ENCODE peak calls at places on chromosomes 6 and 20, in eight cellular contexts. T, X, A, Q, O, P, D and W are unnamed samples.

GRCh38 chr6:151372164-151372563 is 19.2 kb downstream of the ZBTB2 start:
- DNase-seq in T (no peak), X (no peak), A (no peak), Q (no peak), O (peak; percentile 48), P (no peak), D (no peak), W (peak; percentile 48)

GRCh38 chr6:158160932-158161539 is 7.0 kb downstream of the SERAC1 start:
- DNase-seq in T (no peak), X (no peak), A (no peak), Q (no peak), O (no peak), P (no peak), D (no peak), W (no peak)

GRCh38 chr20:36461600-36462439 is 79.5 kb upstream of the MYL9 start:
- DNase-seq in T (peak; percentile 43), X (no peak), A (peak; percentile 60), Q (peak; percentile 84), O (peak; percentile 63), P (peak; percentile 34), D (peak; percentile 63), W (no peak)

GRCh38 chr6:41045664-41046063 is 3.4 kb downstream of the TSPO2 start:
- DNase-seq in T (no peak), X (no peak), A (no peak), Q (no peak), O (no peak), P (no peak), D (no peak), W (no peak)

GRCh38 chr6:22049002-22049401 is 247.8 kb downstream of the PRL start:
- DNase-seq in T (no peak), X (no peak), A (no peak), Q (no peak), O (no peak), P (no peak), D (no peak), W (no peak)

GRCh38 chr20:36967636-36968035 is 16.1 kb upstream of the SAMHD1 start:
- DNase-seq in T (no peak), X (no peak), A (no peak), Q (no peak), O (no peak), P (no peak), D (no peak), W (no peak)

GRCh38 chr6:32208996-32209395 is 14.9 kb downstream of the NOTCH4 start:
- DNase-seq in T (no peak), X (no peak), A (no peak), Q (no peak), O (no peak), P (no peak), D (no peak), W (no peak)

GRCh38 chr6:82227770-82228169 is 19.8 kb downstream of the IBTK start:
- DNase-seq in T (no peak), X (no peak), A (peak; percentile 59), Q (no peak), O (no peak), P (no peak), D (no peak), W (no peak)

GRCh38 chr6:164010446-164011071 is 596.0 kb downstream of the QKI start:
- DNase-seq in T (no peak), X (no peak), A (no peak), Q (no peak), O (no peak), P (no peak), D (no peak), W (no peak)

GRCh38 chr6:104705916-104706442 is 153.7 kb downstream of the HACE1 start:
- DNase-seq in T (no peak), X (no peak), A (no peak), Q (no peak), O (no peak), P (no peak), D (no peak), W (no peak)

GRCh38 chr6:133951227-133951626 is 1.8 kb upstream of the TBPL1 start:
- DNase-seq in T (no peak), X (no peak), A (no peak), Q (no peak), O (no peak), P (no peak), D (no peak), W (no peak)

GRCh38 chr6:133955136-133955576 is 2.1 kb downstream of the TBPL1 start:
- DNase-seq in T (no peak), X (no peak), A (no peak), Q (no peak), O (no peak), P (no peak), D (no peak), W (no peak)

GRCh38 chr6:133953634-133954415 is 801 bp downstream of the TBPL1 start:
- DNase-seq in T (no peak), X (no peak), A (peak; percentile 65), Q (no peak), O (no peak), P (no peak), D (no peak), W (no peak)

GRCh38 chr6:133952815-133953633 is at the start of gene TBPL1:
- DNase-seq in T (peak; percentile 94), X (peak; percentile 82), A (peak; percentile 96), Q (peak; percentile 94), O (peak; percentile 94), P (peak; percentile 88), D (peak; percentile 94), W (peak; percentile 92)

GRCh38 chr6:133951881-133952814 is 876 bp upstream of the TBPL1 start:
- DNase-seq in T (peak; percentile 65), X (peak; percentile 33), A (peak; percentile 89), Q (peak; percentile 73), O (peak; percentile 70), P (peak; percentile 68), D (peak; percentile 73), W (no peak)
- H3K4me3 ChIP-seq in T (peak overlapping the region; percentile 57), X (peak overlapping the region; percentile 85), A (peak overlapping the region; percentile 99), Q (peak overlapping the region; percentile 81), O (peak overlapping the region; percentile 73), P (peak overlapping the region; percentile 57), D (peak overlapping the region; percentile 96), W (peak overlapping the region; percentile 72)

DNA sequence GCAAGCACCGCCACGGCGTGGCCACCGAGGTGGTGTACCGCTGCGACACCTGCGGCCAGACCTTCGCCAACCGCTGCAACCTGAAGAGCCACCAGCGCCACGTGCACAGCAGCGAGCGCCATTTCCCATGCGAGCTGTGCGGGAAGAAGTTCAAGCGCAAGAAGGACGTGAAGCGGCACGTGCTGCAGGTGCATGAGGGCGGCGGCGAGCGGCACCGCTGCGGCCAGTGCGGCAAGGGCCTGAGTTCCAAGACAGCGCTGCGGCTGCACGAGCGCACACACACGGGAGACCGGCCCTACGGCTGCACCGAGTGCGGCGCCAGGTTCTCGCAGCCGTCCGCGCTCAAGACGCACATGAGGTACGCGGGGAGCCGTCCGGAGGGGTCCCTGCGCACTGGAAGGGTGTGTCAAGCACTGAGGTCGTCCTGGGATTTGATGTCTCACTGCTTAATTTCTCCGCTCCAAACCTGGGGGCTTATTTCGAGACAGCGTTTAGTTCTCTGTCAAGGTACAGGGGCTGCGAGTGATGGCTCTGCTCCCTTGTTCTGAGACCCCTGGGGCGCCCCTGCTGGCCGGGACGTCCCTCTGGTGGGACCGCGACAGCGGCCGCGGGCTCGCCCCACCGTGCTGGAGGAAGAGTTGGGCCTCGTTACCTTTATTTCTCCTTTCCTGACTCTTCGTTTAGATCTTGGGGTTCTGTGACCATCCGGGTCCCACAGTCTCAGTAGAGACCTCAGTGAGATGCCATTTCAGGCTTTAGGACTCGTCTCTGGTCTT is 3.6 kb downstream of the GZF1 start:
- DNase-seq in T (no peak), X (no peak), A (no peak), Q (peak; percentile 78), O (no peak), P (no peak), D (no peak), W (no peak)
- H3K4me3 ChIP-seq in T (no peak overlapping the region), X (no peak overlapping the region), A (no peak overlapping the region), Q (no peak overlapping the region), O (no peak overlapping the region), P (no peak overlapping the region), D (no peak overlapping the region), W (no peak overlapping the region)

GRCh38 chr6:28709478-28710349 is 184.0 kb downstream of the GPX5 start:
- DNase-seq in T (no peak), X (no peak), A (no peak), Q (no peak), O (no peak), P (peak; percentile 37), D (no peak), W (no peak)
- H3K4me3 ChIP-seq in T (no peak overlapping the region), X (peak overlapping the region; percentile 4), A (no peak overlapping the region), Q (peak overlapping the region; percentile 65), O (no peak overlapping the region), P (no peak overlapping the region), D (peak overlapping the region; percentile 9), W (no peak overlapping the region)

GRCh38 chr6:33746651-33747100 is at the start of gene IP6K3:
- DNase-seq in T (no peak), X (no peak), A (no peak), Q (peak; percentile 70), O (no peak), P (no peak), D (no peak), W (no peak)
- H3K4me3 ChIP-seq in T (no peak within 1 kb of the TSS), X (no peak within 1 kb of the TSS), A (no peak within 1 kb of the TSS), Q (no peak within 1 kb of the TSS), O (no peak within 1 kb of the TSS), P (no peak within 1 kb of the TSS), D (no peak within 1 kb of the TSS), W (no peak within 1 kb of the TSS)

GRCh38 chr6:18234564-18234963 is 29.8 kb downstream of the DEK start:
- DNase-seq in T (no peak), X (no peak), A (no peak), Q (no peak), O (no peak), P (no peak), D (no peak), W (no peak)
- H3K4me3 ChIP-seq in T (no peak overlapping the region), X (no peak overlapping the region), A (no peak overlapping the region), Q (no peak overlapping the region), O (no peak overlapping the region), P (no peak overlapping the region), D (no peak overlapping the region), W (no peak overlapping the region)

GRCh38 chr6:84764332-84765049 is at the start of gene TBX18:
- DNase-seq in T (peak; percentile 97), X (peak; percentile 98), A (no peak), Q (peak; percentile 91), O (no peak), P (peak; percentile 95), D (no peak), W (no peak)
- H3K4me3 ChIP-seq in T (peak within 1 kb of the TSS; percentile 49), X (peak within 1 kb of the TSS; percentile 61), A (no peak within 1 kb of the TSS), Q (peak within 1 kb of the TSS; percentile 43), O (no peak within 1 kb of the TSS), P (peak within 1 kb of the TSS; percentile 21), D (no peak within 1 kb of the TSS), W (no peak within 1 kb of the TSS)

GRCh38 chr6:99821164-99821563 is 172.9 kb downstream of the MCHR2 start:
- DNase-seq in T (no peak), X (no peak), A (no peak), Q (no peak), O (no peak), P (peak; percentile 28), D (no peak), W (no peak)

GRCh38 chr6:99819853-99820252 is 174.2 kb downstream of the MCHR2 start:
- DNase-seq in T (no peak), X (no peak), A (no peak), Q (no peak), O (no peak), P (no peak), D (no peak), W (no peak)

GRCh38 chr6:99818161-99818560 is 175.9 kb downstream of the MCHR2 start:
- DNase-seq in T (no peak), X (no peak), A (no peak), Q (no peak), O (no peak), P (no peak), D (no peak), W (no peak)

GRCh38 chr6:99822741-99823512 is 171.1 kb downstream of the MCHR2 start:
- DNase-seq in T (no peak), X (peak; percentile 33), A (peak; percentile 9), Q (peak; percentile 18), O (no peak), P (peak; percentile 69), D (no peak), W (peak; percentile 63)
- H3K4me3 ChIP-seq in T (no peak overlapping the region), X (no peak overlapping the region), A (no peak overlapping the region), Q (peak overlapping the region; percentile 9), O (no peak overlapping the region), P (no peak overlapping the region), D (no peak overlapping the region), W (peak overlapping the region; percentile 48)